ENCODE peak calls at places on chromosomes 2 and 18, in five cellular contexts. E is RWPE2; M is Caco-2; A is CD8-positive, alpha-beta memory T cell; L is CD8-positive, alpha-beta T cell. O is an unnamed sample. For H3K4me1, the result is how much of the 10 kb centered on the place peaks cover.

GRCh38 chr2:9107168-9108025 is 99.2 kb upstream of the ASAP2 start:
- DNase-seq in E (no peak), M (no peak), A (no peak), L (no peak), O (peak)

GRCh38 chr2:105756435-105756834 is 11.7 kb downstream of the NCK2 start:
- DNase-seq in E (no peak), M (no peak), A (no peak), L (no peak), O (no peak)

GRCh38 chr2:142220901-142221300 is 90.1 kb upstream of the LRP1B start:
- DNase-seq in E (no peak), M (no peak), A (no peak), L (no peak), O (no peak)

GRCh38 chr18:8162797-8163196 is 446.4 kb upstream of the RAB12 start:
- DNase-seq in E (no peak), M (no peak), A (no peak), L (no peak), O (no peak)

GRCh38 chr2:28810384-28811285 is at the start of gene SPDYA:
- DNase-seq in E (peak), M (peak), A (peak), L (peak), O (peak)

GRCh38 chr18:13999266-13999665 is 83.9 kb upstream of the MC2R start:
- DNase-seq in E (no peak), M (no peak), A (no peak), L (no peak), O (no peak)

GRCh38 chr2:75466708-75467311 is 93.9 kb downstream of the EVA1A start:
- DNase-seq in E (no peak), M (peak), A (no peak), L (no peak), O (peak)

GRCh38 chr2:233791151-233791882 is 13.2 kb downstream of the MROH2A start:
- DNase-seq in E (no peak), M (no peak), A (no peak), L (no peak), O (peak)

GRCh38 chr18:39841133-39842041 is 2113.6 kb upstream of the PIK3C3 start:
- DNase-seq in E (peak), M (peak), A (no peak), L (no peak), O (peak)

GRCh38 chr2:70685771-70686171 is 82.2 kb downstream of the ADD2 start:
- DNase-seq in E (no peak), M (no peak), A (no peak), L (no peak), O (peak)

GRCh38 chr2:195580156-195580555 is 76.9 kb upstream of the SLC39A10 start:
- DNase-seq in E (no peak), M (peak), A (no peak), L (no peak), O (no peak)

GRCh38 chr2:240955306-240956101 is 42.9 kb upstream of the SNED1 start:
- DNase-seq in E (no peak), M (no peak), A (no peak), L (no peak), O (peak)

GRCh38 chr2:239257511-239257937 is 143.3 kb downstream of the HDAC4 start:
- DNase-seq in E (no peak), M (no peak), A (no peak), L (no peak), O (no peak)

GRCh38 chr2:212777020-212777491 is 238.5 kb upstream of the ERBB4 start:
- DNase-seq in E (no peak), M (peak), A (peak), L (no peak), O (no peak)

GRCh38 chr18:12766986-12767433 is 64.2 kb downstream of the PSMG2 start:
- DNase-seq in E (no peak), M (peak), A (no peak), L (no peak), O (peak)

GRCh38 chr2:164620873-164621760 is at the start of gene GRB14:
- DNase-seq in E (peak), M (peak), A (no peak), L (no peak), O (peak)

GRCh38 chr2:127647242-127648190 is 1.6 kb downstream of the GPR17 start:
- DNase-seq in E (no peak), M (no peak), A (no peak), L (no peak), O (no peak)

GRCh38 chr2:70664525-70664924 is 103.5 kb downstream of the ADD2 start:
- DNase-seq in E (no peak), M (no peak), A (peak), L (no peak), O (no peak)

GRCh38 chr2:109312902-109313301 is 183.9 kb downstream of the SH3RF3 start:
- DNase-seq in E (no peak), M (no peak), A (no peak), L (no peak), O (no peak)

GRCh38 chr2:75525434-75526308 is 35.1 kb downstream of the EVA1A start:
- DNase-seq in E (no peak), M (no peak), A (no peak), L (no peak), O (no peak)

GRCh38 chr2:151030663-151031230 is 230.9 kb downstream of the RBM43 start:
- DNase-seq in E (no peak), M (no peak), A (no peak), L (no peak), O (no peak)

GRCh38 chr2:7795358-7796199 is 878.4 kb downstream of the RNF144A start:
- DNase-seq in E (no peak), M (no peak), A (peak), L (no peak), O (no peak)

GRCh38 chr2:217268978-217269377 is 409.1 kb upstream of the TNP1 start:
- DNase-seq in E (no peak), M (no peak), A (no peak), L (no peak), O (no peak)

GRCh38 chr18:32803571-32803970 is 30.7 kb upstream of the KLHL14 start:
- DNase-seq in E (no peak), M (no peak), A (no peak), L (no peak), O (no peak)

GRCh38 chr18:7735194-7735593 is 168.1 kb downstream of the PTPRM start:
- DNase-seq in E (no peak), M (peak), A (no peak), L (no peak), O (no peak)

GRCh38 chr2:70094978-70095832 is 7.9 kb downstream of the PCBP1 start:
- DNase-seq in E (no peak), M (no peak), A (peak), L (peak), O (peak)

GRCh38 chr2:62347563-62348270 is 151.8 kb downstream of the B3GNT2 start:
- DNase-seq in E (no peak), M (no peak), A (no peak), L (no peak), O (no peak)

GRCh38 chr2:17747684-17748452 is 5.7 kb downstream of the SMC6 start:
- DNase-seq in E (no peak), M (no peak), A (no peak), L (no peak), O (no peak)

GRCh38 chr2:99697811-99698568 is 208.2 kb upstream of the REV1 start:
- DNase-seq in E (no peak), M (no peak), A (no peak), L (no peak), O (no peak)

GRCh38 chr2:83991992-83992391 is 467.1 kb downstream of the SUCLG1 start:
- DNase-seq in E (no peak), M (no peak), A (no peak), L (no peak), O (no peak)

GRCh38 chr2:124254621-124255020 is 229.5 kb downstream of the CNTNAP5 start:
- DNase-seq in E (no peak), M (no peak), A (no peak), L (no peak), O (no peak)

GRCh38 chr18:44804033-44804432 is 123.3 kb downstream of the SETBP1 start:
- DNase-seq in E (no peak), M (no peak), A (no peak), L (no peak), O (no peak)

GRCh38 chr2:85523906-85524566 is 14.9 kb upstream of the MAT2A start:
- DNase-seq in E (no peak), M (no peak), A (no peak), L (no peak), O (no peak)

DNA sequence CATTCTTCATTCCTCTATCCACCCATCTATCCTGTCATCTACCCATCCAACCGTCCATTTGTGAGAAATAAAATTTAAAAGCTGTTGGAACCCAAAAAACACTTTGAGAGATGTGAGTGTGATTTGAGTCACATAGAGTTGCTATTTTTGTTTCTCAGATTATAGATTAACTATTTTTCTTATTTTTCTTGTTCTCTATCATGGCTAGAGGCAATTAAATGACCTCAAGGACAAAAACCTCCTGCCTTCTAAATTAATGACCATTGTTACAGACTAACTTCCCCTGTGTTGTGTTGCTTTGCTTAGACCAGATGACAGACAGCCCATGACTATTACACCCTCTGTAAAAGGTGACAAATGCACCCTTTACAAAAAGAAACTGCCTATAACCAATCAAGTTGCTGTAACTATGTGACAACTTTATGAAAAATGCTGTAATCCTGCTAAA is 207.9 kb upstream of the CXCR4 start:
- DNase-seq in E (no peak), M (no peak), A (no peak), L (no peak), O (no peak)
- H3K4me1 ChIP-seq in E (under half), M (under half), A (under half), L (under half), O (under half)

DNA sequence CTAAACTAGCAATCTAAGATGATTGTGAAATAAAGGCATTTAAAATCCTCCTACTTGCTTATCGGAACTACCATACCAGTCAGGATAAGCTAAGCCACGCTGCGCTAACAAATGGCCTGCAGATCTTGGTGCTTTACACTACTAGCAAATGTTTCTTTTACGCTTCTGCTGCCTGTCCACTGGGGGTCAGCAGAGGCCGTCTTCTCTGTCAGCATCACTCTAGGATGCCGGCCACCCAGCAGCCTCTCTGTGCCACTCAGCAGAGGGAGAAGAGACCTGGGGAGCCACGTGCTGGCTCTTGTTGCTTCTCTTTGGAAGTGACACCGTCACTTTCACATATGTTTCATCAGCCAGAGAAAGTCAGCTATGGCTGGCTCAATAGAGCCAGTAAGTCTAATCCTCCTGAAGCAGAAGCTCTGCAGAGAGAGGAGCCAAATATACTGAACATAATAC is 36.6 kb downstream of the COPS8 start:
- DNase-seq in E (peak), M (peak), A (no peak), L (peak), O (peak)
- H3K4me1 ChIP-seq in E (under half), M (under half), A (under half), L (under half), O (under half)

DNA sequence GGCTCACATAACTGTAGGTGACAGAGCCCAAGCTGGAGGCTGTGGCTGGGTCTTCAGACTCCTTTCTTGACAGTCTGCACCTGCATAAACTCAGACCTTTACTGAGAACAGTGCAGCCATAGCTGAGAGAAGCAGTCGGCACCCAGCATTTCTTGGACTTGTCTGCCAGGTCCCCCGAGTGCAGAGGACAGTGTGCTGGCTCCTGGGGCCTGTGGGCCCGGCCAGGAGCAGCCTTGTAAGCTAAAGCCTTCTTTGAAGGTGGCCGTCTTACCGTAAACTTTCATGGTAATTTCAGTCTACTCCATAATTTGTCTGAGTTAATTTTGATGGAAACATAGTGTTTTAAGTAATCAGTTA is 70.9 kb downstream of the LRRFIP1 start:
- DNase-seq in E (no peak), M (no peak), A (no peak), L (no peak), O (no peak)
- H3K4me1 ChIP-seq in E (half or more), M (under half), A (half or more), L (half or more), O (half or more)

DNA sequence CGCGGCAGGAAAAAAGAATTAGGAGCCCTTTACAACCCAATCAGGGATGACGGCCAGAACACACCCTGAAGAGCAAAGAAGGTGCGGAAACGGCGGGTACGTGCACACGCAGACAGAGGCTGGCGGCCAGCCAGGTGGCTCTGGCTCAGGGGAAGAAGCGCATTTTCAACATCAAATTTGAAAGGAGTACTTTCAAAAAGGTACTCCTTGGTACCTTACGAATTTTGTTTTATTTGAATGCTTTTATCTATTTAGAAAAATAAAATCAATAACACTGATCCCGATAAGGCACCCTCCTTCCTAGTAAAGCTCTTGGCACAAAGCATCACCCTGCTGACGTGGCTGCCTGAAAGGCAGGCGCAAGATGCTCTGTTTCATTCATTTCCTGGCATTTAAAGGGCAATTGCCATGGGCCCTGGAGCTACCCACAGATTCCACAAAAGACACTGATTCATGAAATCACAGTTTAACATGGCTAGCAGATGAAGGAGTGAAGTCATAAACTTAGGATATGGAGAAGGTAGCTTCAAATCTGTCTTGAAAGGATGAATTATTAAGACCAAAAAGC is 47.2 kb upstream of the SEMA4C start:
- DNase-seq in E (no peak), M (no peak), A (no peak), L (no peak), O (peak)
- H3K4me1 ChIP-seq in E (under half), M (under half), A (under half), L (under half), O (under half)